ENCODE peak calls at places on chromosomes 7 and 10, in four cellular contexts. E, F, I and R are unnamed samples.

GRCh38 chr10:100654835-100655759 is 90.3 kb upstream of the PAX2 start:
- DNase-seq in I (no peak), E (no peak), F (no peak), R (no peak)

GRCh38 chr7:15643000-15643705 is 43.3 kb downstream of the MEOX2 start:
- DNase-seq in F (no peak), I (no peak), E (no peak), R (no peak)

GRCh38 chr10:103879409-103879808 is 24.0 kb upstream of the SH3PXD2A start:
- DNase-seq in E (no peak), F (no peak), I (no peak), R (no peak)

GRCh38 chr10:102421645-102422585 is 1.3 kb downstream of the FBXL15 start:
- DNase-seq in F (peak), I (no peak), E (no peak), R (peak)

GRCh38 chr10:18523025-18523424 is 128.4 kb downstream of the NSUN6 start:
- DNase-seq in E (no peak), I (peak), F (peak), R (no peak)

GRCh38 chr7:51023547-51023946 is 240.9 kb upstream of the GRB10 start:
- DNase-seq in I (no peak), F (no peak), E (no peak), R (no peak)

GRCh38 chr10:52239771-52240170 is 74.3 kb upstream of the DKK1 start:
- DNase-seq in I (no peak), E (no peak), F (no peak), R (no peak)

GRCh38 chr10:50316169-50316568 is 64.9 kb upstream of the ASAH2 start:
- DNase-seq in I (no peak), E (no peak), F (no peak), R (peak)

GRCh38 chr10:12400266-12400931 is 51.1 kb downstream of the CAMK1D start:
- DNase-seq in E (no peak), F (no peak), I (peak), R (no peak)

GRCh38 chr7:157926107-157926506 is 589.3 kb downstream of the DNAJB6 start:
- DNase-seq in I (no peak), E (no peak), F (no peak), R (no peak)

GRCh38 chr10:61895898-61896605 is 5.4 kb upstream of the ARID5B start:
- DNase-seq in E (no peak), I (no peak), F (no peak), R (no peak)

GRCh38 chr10:61897671-61898434 is 3.6 kb upstream of the ARID5B start:
- DNase-seq in F (no peak), E (peak), I (peak), R (no peak)

GRCh38 chr10:61899045-61899444 is 2.5 kb upstream of the ARID5B start:
- DNase-seq in I (peak), E (no peak), F (no peak), R (no peak)

GRCh38 chr10:61898435-61898778 is 3.1 kb upstream of the ARID5B start:
- DNase-seq in F (no peak), I (no peak), E (no peak), R (no peak)

DNA sequence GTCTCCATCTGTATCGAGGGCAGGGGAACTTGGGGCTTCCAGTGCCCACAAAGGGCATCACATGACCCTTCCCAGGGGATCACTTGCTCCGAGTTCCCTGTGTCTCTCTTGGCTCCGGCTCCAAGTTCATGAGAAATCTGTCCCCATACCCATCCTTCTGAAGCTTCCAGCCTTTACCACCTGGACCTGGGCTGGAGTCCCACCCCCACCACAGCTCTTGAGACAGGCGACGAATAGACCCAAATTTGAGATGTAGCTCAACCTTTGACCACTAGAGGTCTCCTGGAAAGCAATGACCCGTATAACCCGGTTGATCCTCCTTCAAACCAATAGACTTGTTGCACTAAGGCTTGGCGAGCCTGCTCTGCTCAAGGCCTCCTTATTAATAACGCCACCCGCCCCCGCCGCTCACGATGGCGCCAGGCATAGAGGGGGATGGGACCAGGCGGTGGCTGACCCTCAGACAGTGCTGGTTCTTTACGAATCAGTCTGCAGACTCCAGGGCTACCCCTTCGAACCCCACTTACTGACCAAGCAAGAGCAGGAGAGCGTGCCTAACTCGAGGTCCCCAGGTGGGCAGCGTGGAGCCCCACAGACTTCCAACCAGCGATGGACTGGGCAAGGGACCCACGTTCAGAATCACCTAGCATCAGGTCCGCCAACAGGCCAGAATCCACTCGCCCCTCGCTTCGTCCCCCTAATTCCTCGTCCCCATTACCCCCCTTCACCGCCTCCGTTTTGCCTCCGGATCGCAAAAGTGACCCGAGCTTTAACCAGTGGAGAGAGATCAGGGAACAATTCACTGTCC is 4.4 kb upstream of the ARID5B start:
- DNase-seq in F (peak), E (peak), I (peak), R (peak)
- TF ChIP-seq MAZ in F (no peak), E (no peak), I (no peak), R (no peak)

GRCh38 chr7:951881-952547 is 2.5 kb downstream of the ADAP1 start:
- DNase-seq in E (no peak), I (no peak), F (no peak), R (no peak)
- TF ChIP-seq MAZ in E (no peak), I (no peak), F (no peak), R (no peak)

DNA sequence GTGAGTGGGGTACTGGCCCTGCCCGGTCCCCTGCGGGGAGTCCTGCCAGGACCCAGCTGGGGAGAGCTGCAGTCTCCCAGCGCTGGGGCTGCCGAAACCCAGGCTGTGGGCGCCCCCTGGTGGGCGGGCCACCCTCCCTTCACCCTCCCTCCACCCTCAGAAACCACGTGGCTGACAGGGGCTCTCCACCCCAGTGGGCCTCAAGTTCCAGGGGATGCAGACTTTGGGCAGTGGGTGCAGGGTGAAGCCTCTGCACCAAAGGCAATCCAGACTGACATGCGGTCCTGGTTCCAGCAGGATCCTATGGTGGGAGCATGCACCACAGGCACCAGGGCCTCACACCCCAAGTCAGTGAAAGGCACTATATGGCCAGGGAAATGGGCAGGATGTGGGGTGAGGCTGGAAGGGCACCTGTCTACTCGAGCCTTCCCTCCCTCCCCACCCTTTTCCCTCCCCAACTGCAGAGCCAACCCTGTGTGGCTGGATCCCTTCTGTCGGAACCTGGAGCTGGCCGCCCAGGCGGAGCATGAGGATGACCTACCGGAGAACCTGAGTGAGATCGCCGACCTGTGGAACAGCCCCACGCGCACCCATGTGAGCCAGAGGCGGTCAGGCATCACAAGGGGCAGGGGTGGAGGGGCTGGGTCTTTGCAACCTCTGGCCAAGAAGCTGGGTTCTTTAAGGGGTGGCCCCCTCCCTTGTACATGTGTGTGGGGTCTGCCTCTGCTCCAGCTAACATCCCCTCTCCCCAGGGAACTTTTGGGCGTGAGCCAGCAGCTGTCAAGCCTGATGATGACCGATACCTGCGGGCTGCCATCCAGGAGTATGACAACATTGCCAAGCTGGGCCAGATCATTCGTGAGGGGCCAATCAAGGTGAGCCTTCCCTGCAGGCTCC is 38.8 kb downstream of the PSAP start:
- DNase-seq in I (peak), E (peak), F (peak), R (peak)
- TF ChIP-seq MAZ in I (peak), E (no peak), F (no peak), R (peak)

GRCh38 chr7:1263391-1263951 is 30.8 kb downstream of the UNCX start:
- DNase-seq in F (no peak), E (no peak), I (no peak), R (no peak)
- TF ChIP-seq MAZ in F (no peak), E (no peak), I (no peak), R (no peak)

DNA sequence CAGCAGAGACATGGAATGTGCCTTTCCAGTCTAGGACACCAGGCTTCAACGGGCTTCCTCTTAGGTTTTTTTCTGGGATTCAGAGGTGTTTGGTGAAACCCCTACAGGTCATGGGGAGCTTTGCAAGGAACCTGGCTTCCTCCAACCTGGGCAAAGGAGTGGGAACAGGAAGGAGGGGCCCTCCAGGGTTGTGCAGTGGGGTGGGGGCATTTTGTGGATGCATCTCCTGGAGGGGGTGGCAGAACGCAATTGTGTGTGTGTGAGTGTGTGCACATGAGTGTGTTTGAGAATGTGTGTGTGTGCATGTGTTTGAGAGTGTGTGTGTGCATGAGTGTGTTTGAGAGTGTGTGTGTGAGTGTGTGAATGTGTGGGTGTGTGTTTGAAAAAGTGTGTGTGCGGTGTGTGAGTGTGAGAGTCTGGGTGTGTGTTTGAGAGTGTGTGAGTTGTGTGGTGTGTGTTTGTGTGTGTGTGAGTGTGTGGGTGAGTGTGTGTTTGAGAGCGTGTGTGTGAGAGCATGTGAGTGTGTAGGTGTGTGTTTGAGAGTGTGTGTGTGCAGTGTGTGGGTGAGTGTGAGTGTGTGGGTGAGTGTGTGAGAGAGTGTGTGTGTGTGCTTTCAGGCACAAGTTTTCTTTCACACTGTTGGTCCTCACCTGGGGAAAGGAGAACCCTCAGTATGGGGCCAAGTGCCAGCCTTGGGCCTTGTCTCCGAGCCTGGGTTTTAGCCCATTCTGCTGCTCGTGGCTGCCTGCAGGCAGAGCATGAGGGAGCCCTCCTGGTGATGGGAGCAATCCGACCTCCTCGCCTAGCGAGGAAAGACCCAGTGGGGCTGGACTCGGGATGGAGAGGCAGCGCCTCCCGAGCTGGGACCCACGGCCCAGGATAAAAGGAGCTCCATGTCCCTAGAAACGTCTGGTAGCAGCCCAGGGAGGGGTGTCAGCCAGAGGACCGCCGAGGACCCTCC is 35.5 kb downstream of the CDH23 start:
- DNase-seq in F (no peak), I (no peak), E (peak), R (peak)
- TF ChIP-seq MAZ in F (no peak), I (no peak), E (no peak), R (no peak)

GRCh38 chr7:98877692-98878364 is 504 bp upstream of the TRRAP start:
- DNase-seq in F (no peak), E (no peak), I (no peak), R (no peak)

GRCh38 chr7:98879989-98880337 is 1.6 kb downstream of the TRRAP start:
- DNase-seq in I (no peak), F (no peak), E (no peak), R (no peak)

GRCh38 chr7:98879198-98879988 is 1.1 kb downstream of the TRRAP start:
- DNase-seq in I (peak), F (peak), E (peak), R (peak)

GRCh38 chr7:98877146-98877545 is 1.2 kb upstream of the TRRAP start:
- DNase-seq in I (no peak), F (no peak), E (no peak), R (no peak)

DNA sequence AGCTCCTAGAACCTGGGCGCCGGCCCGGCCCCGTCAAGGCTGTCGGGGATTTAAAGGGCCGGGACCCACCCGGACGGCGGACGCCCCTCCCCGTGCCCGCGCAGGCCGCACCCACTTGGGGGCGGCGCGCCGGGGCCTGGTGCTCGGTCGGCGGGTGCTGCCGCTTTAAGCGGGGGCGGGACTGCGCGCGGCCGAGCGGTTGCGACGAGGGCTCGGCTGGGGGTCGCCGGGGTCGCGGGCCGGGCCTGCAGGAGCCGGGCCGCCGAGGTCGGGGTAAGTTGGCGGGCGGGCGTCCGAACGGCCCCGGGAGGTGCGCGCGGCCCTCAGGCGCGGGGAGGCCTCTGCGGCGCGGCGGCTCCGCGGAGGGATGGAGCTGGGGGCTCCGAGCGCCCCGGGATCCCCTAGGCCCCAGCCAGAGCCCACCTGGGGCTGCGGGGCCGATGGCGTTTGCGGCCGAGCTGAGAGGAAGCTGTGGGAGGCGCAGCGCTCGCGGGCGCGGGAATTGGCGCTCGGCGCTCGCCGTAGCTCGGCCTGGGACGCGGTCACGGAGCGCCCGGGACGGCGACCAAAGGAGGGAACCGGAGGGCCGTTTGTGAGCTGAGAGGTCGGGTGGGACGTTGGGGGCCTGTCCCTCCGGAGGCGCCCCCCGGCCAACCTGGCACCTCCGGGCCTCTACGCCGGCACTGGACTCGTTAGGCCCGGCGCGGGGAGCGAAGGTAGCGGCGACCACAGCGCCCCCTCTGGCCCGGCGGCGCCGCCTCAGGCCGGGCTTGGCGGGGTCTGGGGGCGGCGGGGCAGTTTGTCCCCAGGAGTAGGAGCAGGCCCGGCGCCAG is at the start of gene TRRAP:
- DNase-seq in E (peak), I (peak), F (peak), R (peak)
- TF ChIP-seq MAZ in E (no peak), I (peak), F (peak), R (peak)

GRCh38 chr7:134752006-134752760 is 27.3 kb upstream of the CALD1 start:
- DNase-seq in E (no peak), F (no peak), I (peak), R (no peak)
- TF ChIP-seq MAZ in E (no peak), F (no peak), I (no peak), R (no peak)

GRCh38 chr10:33542747-33543505 is 208.5 kb upstream of the NRP1 start:
- DNase-seq in F (no peak), I (peak), E (no peak), R (no peak)
- TF ChIP-seq MAZ in F (no peak), I (no peak), E (no peak), R (no peak)